ENCODE peak calls at places on chromosomes 1 and 21, in ten cellular contexts. W, M, U, L, A, Y, J, P, B and O are unnamed samples.

GRCh38 chr1:155042789-155043188 is 8.3 kb upstream of the ADAM15 start:
- DNase-seq in W (no peak), M (no peak), U (no peak), L (no peak), A (no peak), Y (no peak), J (no peak), P (no peak), B (no peak), O (no peak)

GRCh38 chr21:35792569-35792968 is 267.8 kb downstream of the SETD4 start:
- DNase-seq in W (no peak), M (no peak), U (no peak), L (no peak), A (peak; percentile 27), Y (no peak), J (no peak), P (no peak), B (no peak), O (no peak)

GRCh38 chr1:59415876-59416275 is 119.0 kb downstream of the FGGY start:
- DNase-seq in W (peak; percentile 89), M (no peak), U (no peak), L (no peak), A (peak; percentile 22), Y (no peak), J (no peak), P (peak; percentile 88), B (no peak), O (peak; percentile 21)

GRCh38 chr1:94713472-94714141 is 106.5 kb upstream of the SLC44A3 start:
- DNase-seq in W (peak; percentile 97), M (peak; percentile 94), U (no peak), L (peak; percentile 83), A (peak; percentile 84), Y (no peak), J (no peak), P (peak; percentile 95), B (no peak), O (peak; percentile 100)

GRCh38 chr1:241934843-241935242 is 22.7 kb upstream of the BECN2 start:
- DNase-seq in W (no peak), M (no peak), U (no peak), L (no peak), A (no peak), Y (no peak), J (no peak), P (no peak), B (no peak), O (no peak)

GRCh38 chr1:5921671-5922070 is 70.6 kb downstream of the NPHP4 start:
- DNase-seq in W (no peak), M (no peak), U (no peak), L (no peak), A (no peak), Y (no peak), J (no peak), P (no peak), B (no peak), O (no peak)

GRCh38 chr21:28239345-28239744 is 753.3 kb downstream of the LTN1 start:
- DNase-seq in W (no peak), M (no peak), U (no peak), L (no peak), A (no peak), Y (no peak), J (no peak), P (no peak), B (no peak), O (no peak)

GRCh38 chr1:199954701-199955100 is 72.8 kb upstream of the NR5A2 start:
- DNase-seq in W (no peak), M (peak; percentile 49), U (no peak), L (peak; percentile 51), A (no peak), Y (no peak), J (peak; percentile 70), P (no peak), B (no peak), O (peak; percentile 14)

GRCh38 chr1:234720709-234721436 is 110.9 kb upstream of the IRF2BP2 start:
- DNase-seq in W (no peak), M (no peak), U (no peak), L (no peak), A (no peak), Y (no peak), J (no peak), P (peak; percentile 60), B (no peak), O (peak; percentile 30)

GRCh38 chr1:53334781-53335180 is 6.9 kb upstream of the LRP8 start:
- DNase-seq in W (no peak), M (no peak), U (no peak), L (no peak), A (no peak), Y (no peak), J (no peak), P (no peak), B (no peak), O (no peak)

GRCh38 chr1:108125312-108126138 is 74.6 kb downstream of the SLC25A24 start:
- DNase-seq in W (peak; percentile 63), M (peak; percentile 89), U (peak; percentile 78), L (peak; percentile 63), A (peak; percentile 88), Y (peak; percentile 44), J (peak; percentile 80), P (peak; percentile 41), B (peak; percentile 26), O (peak; percentile 80)

GRCh38 chr21:37224861-37225260 is 42.3 kb downstream of the VPS26C start:
- DNase-seq in W (no peak), M (no peak), U (no peak), L (no peak), A (no peak), Y (no peak), J (no peak), P (no peak), B (no peak), O (no peak)

DNA sequence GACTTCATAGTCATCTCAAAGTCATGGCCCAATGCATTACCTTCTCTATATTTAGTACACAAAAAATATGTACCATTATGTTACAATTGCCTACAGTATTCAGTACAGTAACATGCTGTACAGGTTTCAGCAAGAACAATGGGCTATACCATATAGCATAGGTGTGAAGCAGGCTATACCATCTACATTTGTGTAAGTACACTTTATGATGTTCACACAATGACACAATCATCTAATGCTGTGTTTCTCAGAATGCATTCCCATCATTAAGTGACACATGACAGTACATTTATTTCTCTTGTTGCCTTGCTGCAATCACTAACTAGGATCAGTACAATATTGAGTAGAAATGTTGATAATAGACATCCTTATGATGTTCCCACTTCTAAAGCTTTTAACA is 46.5 kb upstream of the NFIA start:
- DNase-seq in W (no peak), M (no peak), U (no peak), L (no peak), A (no peak), Y (no peak), J (no peak), P (no peak), B (no peak), O (no peak)
- H3K9ac ChIP-seq in W (no peak overlapping the region), M (no peak overlapping the region), U (no peak overlapping the region), L (no peak overlapping the region), A (no peak overlapping the region), Y (no peak overlapping the region), J (no peak overlapping the region), P (no peak overlapping the region), B (no peak overlapping the region), O (no peak overlapping the region)

GRCh38 chr1:185369786-185370185 is 52.7 kb upstream of the IVNS1ABP start:
- DNase-seq in W (peak; percentile 11), M (no peak), U (no peak), L (no peak), A (no peak), Y (no peak), J (no peak), P (no peak), B (no peak), O (peak; percentile 90)
- H3K9ac ChIP-seq in W (no peak overlapping the region), M (no peak overlapping the region), U (no peak overlapping the region), L (no peak overlapping the region), A (no peak overlapping the region), Y (no peak overlapping the region), J (no peak overlapping the region), P (no peak overlapping the region), B (no peak overlapping the region), O (no peak overlapping the region)

GRCh38 chr1:244675167-244675566 is 22.2 kb downstream of the DESI2 start:
- DNase-seq in W (no peak), M (no peak), U (no peak), L (no peak), A (peak; percentile 40), Y (no peak), J (no peak), P (no peak), B (no peak), O (peak; percentile 13)

GRCh38 chr1:244667797-244668196 is 14.9 kb downstream of the DESI2 start:
- DNase-seq in W (no peak), M (no peak), U (no peak), L (no peak), A (no peak), Y (no peak), J (no peak), P (no peak), B (no peak), O (no peak)

GRCh38 chr1:244678687-244679086 is 25.8 kb downstream of the DESI2 start:
- DNase-seq in W (no peak), M (no peak), U (no peak), L (no peak), A (no peak), Y (no peak), J (no peak), P (no peak), B (no peak), O (no peak)

GRCh38 chr1:244674446-244674845 is 21.5 kb downstream of the DESI2 start:
- DNase-seq in W (peak; percentile 82), M (no peak), U (no peak), L (no peak), A (peak; percentile 32), Y (no peak), J (no peak), P (peak; percentile 79), B (no peak), O (no peak)

GRCh38 chr1:244672961-244673695 is 20.2 kb downstream of the DESI2 start:
- DNase-seq in W (peak; percentile 59), M (no peak), U (no peak), L (no peak), A (peak; percentile 81), Y (no peak), J (no peak), P (peak; percentile 49), B (no peak), O (peak; percentile 28)
- H3K9ac ChIP-seq in W (no peak overlapping the region), M (no peak overlapping the region), U (no peak overlapping the region), L (no peak overlapping the region), A (no peak overlapping the region), Y (no peak overlapping the region), J (no peak overlapping the region), P (no peak overlapping the region), B (no peak overlapping the region), O (no peak overlapping the region)

DNA sequence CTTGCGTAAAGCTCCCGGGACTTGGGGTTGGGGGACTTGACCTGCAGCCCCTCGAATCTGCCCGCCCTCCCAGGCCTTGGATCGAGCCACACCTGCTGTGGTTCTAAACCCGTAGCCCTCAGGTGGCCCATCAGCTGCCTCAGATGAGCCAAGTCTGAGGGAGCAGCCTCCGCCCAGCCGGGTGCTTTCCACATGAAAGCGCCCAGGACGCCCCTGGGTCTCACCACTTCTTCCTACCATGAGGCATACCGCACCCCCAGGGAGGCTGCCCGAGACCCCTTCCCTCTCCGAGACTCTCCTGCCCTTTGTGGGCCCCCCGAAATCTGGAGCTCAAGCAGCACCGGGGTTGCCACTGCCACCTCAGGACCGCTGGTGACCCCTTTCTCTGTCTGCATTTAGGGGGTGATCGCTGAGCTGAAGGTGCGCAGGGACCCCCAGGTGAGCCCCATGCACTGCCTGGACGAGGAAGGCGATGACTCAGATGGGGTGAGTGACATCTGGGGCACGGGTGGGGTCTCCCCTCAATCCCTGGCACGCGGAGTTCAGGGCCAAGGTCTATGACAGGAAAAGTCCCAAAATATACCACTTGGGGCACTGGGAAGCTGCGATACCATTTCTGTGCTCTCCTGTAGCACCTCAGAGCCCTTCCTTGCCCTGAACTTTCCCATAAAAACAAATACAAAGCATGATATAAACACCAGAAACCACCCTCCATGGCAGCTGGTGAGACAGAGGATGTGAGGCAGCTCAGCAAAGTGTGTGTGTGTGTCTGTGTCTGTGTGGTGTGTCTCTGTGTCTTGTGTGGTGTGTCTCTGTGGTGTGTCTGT is 68.5 kb downstream of the SLC19A1 start:
- DNase-seq in W (no peak), M (no peak), U (no peak), L (no peak), A (no peak), Y (no peak), J (no peak), P (no peak), B (no peak), O (peak; percentile 19)
- H3K9ac ChIP-seq in W (no peak overlapping the region), M (no peak overlapping the region), U (no peak overlapping the region), L (no peak overlapping the region), A (no peak overlapping the region), Y (no peak overlapping the region), J (no peak overlapping the region), P (no peak overlapping the region), B (no peak overlapping the region), O (no peak overlapping the region)